ENCODE peak calls at places on chromosomes 16 and 17, in eight cellular contexts. X is GM23338; W is EH; C is small intestine; K is epithelial cell of prostate; G is HCT116; D is activated CD4-positive, alpha-beta T cell treated with anti-CD3 and anti-CD28 coated beads, Interleukin-2, amount 10 ng/mL, durations not matched to agents 7 days and 5 days; N is EL. Q is an unnamed sample.

GRCh38 chr16:66939366-66939765 is 4.0 kb downstream of the CES2 start:
- DNase-seq in X (no peak), W (no peak), C (no peak), K (no peak), G (no peak), D (no peak), N (no peak), Q (no peak)

GRCh38 chr17:32445976-32446375 is 1.7 kb downstream of the PSMD11 start:
- DNase-seq in X (no peak), W (peak), C (no peak), K (no peak), G (no peak), D (no peak), N (no peak), Q (no peak)

GRCh38 chr16:30434852-30435251 is 5.0 kb upstream of the DCTPP1 start:
- DNase-seq in X (no peak), W (no peak), C (no peak), K (no peak), G (no peak), D (no peak), N (no peak), Q (no peak)

GRCh38 chr16:11497851-11498289 is 88.8 kb downstream of the LITAF start:
- DNase-seq in X (no peak), W (peak), C (peak), K (no peak), G (peak), D (no peak), N (peak), Q (peak)

GRCh38 chr16:82701302-82702022 is 74.7 kb downstream of the CDH13 start:
- DNase-seq in X (no peak), W (peak), C (no peak), K (no peak), G (no peak), D (no peak), N (no peak), Q (no peak)

GRCh38 chr17:9468532-9468931 is 107.1 kb downstream of the STX8 start:
- DNase-seq in X (no peak), W (no peak), C (no peak), K (no peak), G (no peak), D (no peak), N (no peak), Q (no peak)

GRCh38 chr16:720990-721764 is at the start of gene ANTKMT:
- DNase-seq in X (peak), W (peak), C (peak), K (no peak), G (no peak), D (peak), N (peak), Q (peak)

GRCh38 chr17:73489333-73489732 is 154.9 kb downstream of the SDK2 start:
- DNase-seq in X (no peak), W (no peak), C (no peak), K (no peak), G (no peak), D (no peak), N (no peak), Q (no peak)

GRCh38 chr17:55004484-55004883 is 35.9 kb downstream of the STXBP4 start:
- DNase-seq in X (no peak), W (no peak), C (no peak), K (no peak), G (no peak), D (no peak), N (no peak), Q (no peak)

GRCh38 chr17:38330941-38331411 is 12.8 kb downstream of the GPR179 start:
- DNase-seq in X (no peak), W (no peak), C (no peak), K (no peak), G (no peak), D (no peak), N (no peak), Q (no peak)

GRCh38 chr17:3485481-3486068 is 9.8 kb downstream of the ASPA start:
- DNase-seq in X (no peak), W (no peak), C (peak), K (no peak), G (no peak), D (no peak), N (no peak), Q (no peak)

GRCh38 chr16:66927918-66928649 is 2.7 kb upstream of the RRAD start:
- DNase-seq in X (no peak), W (peak), C (no peak), K (peak), G (no peak), D (no peak), N (peak), Q (no peak)

GRCh38 chr17:32696426-32696825 is 180.5 kb downstream of the MYO1D start:
- DNase-seq in X (no peak), W (no peak), C (no peak), K (no peak), G (no peak), D (no peak), N (no peak), Q (no peak)

GRCh38 chr16:3652373-3653037 is 2.0 kb upstream of the DNASE1 start:
- DNase-seq in X (no peak), W (no peak), C (no peak), K (no peak), G (no peak), D (peak), N (no peak), Q (no peak)

GRCh38 chr16:83669456-83669855 is 138.3 kb upstream of the HSBP1 start:
- DNase-seq in X (no peak), W (no peak), C (peak), K (no peak), G (no peak), D (no peak), N (no peak), Q (no peak)

GRCh38 chr17:68461589-68461988 is 4.3 kb upstream of the WIPI1 start:
- DNase-seq in X (peak), W (no peak), C (no peak), K (no peak), G (no peak), D (peak), N (no peak), Q (no peak)

GRCh38 chr17:79621151-79621940 is 10.5 kb upstream of the RBFOX3 start:
- DNase-seq in X (no peak), W (no peak), C (no peak), K (no peak), G (no peak), D (no peak), N (no peak), Q (no peak)

GRCh38 chr16:26371349-26371869 is 679.6 kb downstream of the HS3ST4 start:
- DNase-seq in X (no peak), W (no peak), C (no peak), K (no peak), G (no peak), D (no peak), N (no peak), Q (no peak)

GRCh38 chr17:17028059-17028877 is 14.0 kb upstream of the MPRIP start:
- DNase-seq in X (peak), W (peak), C (peak), K (peak), G (peak), D (no peak), N (peak), Q (peak)

GRCh38 chr16:85211247-85211910 is 99.1 kb upstream of the CIBAR2 start:
- DNase-seq in X (no peak), W (peak), C (no peak), K (no peak), G (no peak), D (no peak), N (peak), Q (no peak)

GRCh38 chr16:35431829-35432663 is 1972.6 kb downstream of the TP53TG3F start:
- DNase-seq in X (peak), W (no peak), C (no peak), K (no peak), G (no peak), D (no peak), N (no peak), Q (peak)

GRCh38 chr16:31441956-31442355 is 633 bp downstream of the ZNF843 start:
- DNase-seq in X (no peak), W (no peak), C (no peak), K (no peak), G (no peak), D (no peak), N (no peak), Q (no peak)

GRCh38 chr16:1175566-1176279 is 22.8 kb downstream of the CACNA1H start:
- DNase-seq in X (no peak), W (no peak), C (no peak), K (no peak), G (no peak), D (no peak), N (no peak), Q (no peak)

GRCh38 chr17:19470529-19471261 is 59.7 kb downstream of the RNF112 start:
- DNase-seq in X (peak), W (peak), C (no peak), K (no peak), G (no peak), D (no peak), N (peak), Q (peak)

GRCh38 chr17:75340636-75341035 is 51.4 kb upstream of the SLC25A19 start:
- DNase-seq in X (no peak), W (peak), C (no peak), K (no peak), G (no peak), D (no peak), N (no peak), Q (no peak)

GRCh38 chr16:66131895-66132294 is 234.6 kb upstream of the CDH5 start:
- DNase-seq in X (no peak), W (peak), C (no peak), K (no peak), G (no peak), D (no peak), N (peak), Q (no peak)

GRCh38 chr16:31008154-31008950 is 2.1 kb downstream of the STX1B start:
- DNase-seq in X (no peak), W (peak), C (no peak), K (no peak), G (no peak), D (no peak), N (peak), Q (no peak)

GRCh38 chr16:17724242-17724898 is 253.6 kb upstream of the XYLT1 start:
- DNase-seq in X (no peak), W (peak), C (no peak), K (no peak), G (no peak), D (no peak), N (peak), Q (no peak)

GRCh38 chr16:80852261-80852872 is 48.0 kb upstream of the CDYL2 start:
- DNase-seq in X (peak), W (peak), C (peak), K (no peak), G (peak), D (peak), N (peak), Q (peak)

GRCh38 chr16:77807-78443 is at the start of gene MPG:
- DNase-seq in X (peak), W (peak), C (peak), K (no peak), G (no peak), D (peak), N (peak), Q (peak)

GRCh38 chr17:21842332-21843317 is 150.3 kb downstream of the KCNJ18 start:
- DNase-seq in X (no peak), W (no peak), C (no peak), K (no peak), G (no peak), D (no peak), N (no peak), Q (peak)

GRCh38 chr17:48542114-48542955 is 2.6 kb downstream of the HOXB2 start:
- DNase-seq in X (peak), W (peak), C (no peak), K (no peak), G (no peak), D (no peak), N (no peak), Q (peak)

GRCh38 chr17:48901241-48901640 is 7.0 kb upstream of the UBE2Z start:
- DNase-seq in X (no peak), W (no peak), C (no peak), K (no peak), G (no peak), D (no peak), N (no peak), Q (no peak)

GRCh38 chr16:53456625-53457024 is 22.4 kb downstream of the RBL2 start:
- DNase-seq in X (peak), W (no peak), C (peak), K (no peak), G (no peak), D (peak), N (no peak), Q (no peak)

GRCh38 chr17:82121246-82121645 is 23.2 kb upstream of the FASN start:
- DNase-seq in X (no peak), W (no peak), C (no peak), K (no peak), G (no peak), D (no peak), N (no peak), Q (peak)

GRCh38 chr17:29622337-29623282 is at the start of gene CORO6:
- DNase-seq in X (peak), W (peak), C (peak), K (no peak), G (no peak), D (peak), N (peak), Q (peak)

GRCh38 chr16:81175325-81175891 is 63.1 kb upstream of the BCO1 start:
- DNase-seq in X (no peak), W (peak), C (no peak), K (peak), G (no peak), D (no peak), N (peak), Q (no peak)

GRCh38 chr17:280216-280615 is 72.4 kb downstream of the RPH3AL start:
- DNase-seq in X (no peak), W (no peak), C (no peak), K (no peak), G (no peak), D (no peak), N (no peak), Q (no peak)

Q was measured in ELF-1.